ENCODE peak calls at places on chromosomes 12 and 14, in six cellular contexts. H, K, I, F, L and C are unnamed samples.

GRCh38 chr12:28024231-28024995 is 51.9 kb upstream of the PTHLH start:
- DNase-seq in H (no peak), K (no peak), I (no peak), F (no peak), L (no peak), C (no peak)

GRCh38 chr14:49550284-49551184 is 35.6 kb downstream of the RPS29 start:
- DNase-seq in H (no peak), K (no peak), I (no peak), F (no peak), L (no peak), C (no peak)

GRCh38 chr12:38775457-38775856 is 129.9 kb downstream of the CPNE8 start:
- DNase-seq in H (no peak), K (no peak), I (no peak), F (no peak), L (no peak), C (no peak)

GRCh38 chr12:13097526-13097925 is 5.9 kb downstream of the GSG1 start:
- DNase-seq in H (no peak), K (peak), I (no peak), F (no peak), L (no peak), C (no peak)

GRCh38 chr12:52205584-52206308 is 13.9 kb upstream of the KRT80 start:
- DNase-seq in H (peak), K (no peak), I (no peak), F (no peak), L (peak), C (no peak)

GRCh38 chr12:116749884-116750283 is 11.8 kb downstream of the RNFT2 start:
- DNase-seq in H (no peak), K (no peak), I (no peak), F (no peak), L (no peak), C (no peak)

GRCh38 chr14:101635238-101636080 is 74.2 kb downstream of the DIO3 start:
- DNase-seq in H (no peak), K (no peak), I (no peak), F (no peak), L (no peak), C (no peak)

GRCh38 chr12:131260251-131260905 is 306.7 kb downstream of the ADGRD1 start:
- DNase-seq in H (peak), K (no peak), I (no peak), F (no peak), L (no peak), C (no peak)